ENCODE peak calls at places on chromosome 17, in six cellular contexts. T is GOT3, B is activated gamma-delta T cell treated with Interleukin-2 at 50 U/mL for 16 hours, V is NCI-H446, U is transverse colon, O is iPS-NIHi11. A is an unnamed sample.

GRCh38 chr17:16100737-16101400 is 101.2 kb downstream of the TTC19 start:
- DNase-seq in T (no peak), B (no peak), V (no peak), U (no peak), O (peak), A (no peak)

GRCh38 chr17:81461607-81462500 is 50.7 kb downstream of the ACTG1 start:
- DNase-seq in T (no peak), B (no peak), V (no peak), U (no peak), O (peak), A (no peak)

GRCh38 chr17:71188811-71189492 is 931.9 kb upstream of the SOX9 start:
- DNase-seq in T (no peak), B (no peak), V (no peak), U (no peak), O (no peak), A (no peak)

GRCh38 chr17:67559381-67559966 is 158.3 kb upstream of the NOL11 start:
- DNase-seq in T (no peak), B (no peak), V (no peak), U (no peak), O (peak), A (no peak)

GRCh38 chr17:47692895-47693666 is 880 bp upstream of the TBKBP1 start:
- DNase-seq in T (no peak), B (no peak), V (no peak), U (no peak), O (no peak), A (no peak)

GRCh38 chr17:39573447-39574298 is 34.0 kb downstream of the NEUROD2 start:
- DNase-seq in T (peak), B (peak), V (peak), U (peak), O (peak), A (no peak)

GRCh38 chr17:45834471-45835396 is 9.9 kb upstream of the SPPL2C start:
- DNase-seq in T (no peak), B (no peak), V (no peak), U (no peak), O (no peak), A (no peak)

GRCh38 chr17:81097134-81097942 is 62.4 kb downstream of the BAIAP2 start:
- DNase-seq in T (peak), B (peak), V (no peak), U (peak), O (peak), A (no peak)

GRCh38 chr17:28406478-28406824 is 439 bp upstream of the SLC46A1 start:
- DNase-seq in T (no peak), B (no peak), V (no peak), U (no peak), O (peak), A (no peak)

GRCh38 chr17:75925912-75926311 is 14.9 kb downstream of the FBF1 start:
- DNase-seq in T (no peak), B (no peak), V (no peak), U (no peak), O (no peak), A (no peak)

GRCh38 chr17:65243838-65244237 is 106.7 kb downstream of the RGS9 start:
- DNase-seq in T (no peak), B (no peak), V (no peak), U (no peak), O (peak), A (no peak)

GRCh38 chr17:77649717-77650211 is 308.7 kb upstream of the TNRC6C start:
- DNase-seq in T (no peak), B (no peak), V (no peak), U (no peak), O (no peak), A (no peak)

GRCh38 chr17:83087788-83088360 is 8.5 kb downstream of the METRNL start:
- DNase-seq in T (no peak), B (no peak), V (no peak), U (no peak), O (no peak), A (no peak)

GRCh38 chr17:2724783-2725164 is 13.2 kb upstream of the CLUH start:
- DNase-seq in T (no peak), B (peak), V (no peak), U (peak), O (peak), A (no peak)

GRCh38 chr17:49581645-49581992 is 5.9 kb downstream of the NXPH3 start:
- DNase-seq in T (no peak), B (no peak), V (peak), U (no peak), O (no peak), A (no peak)

GRCh38 chr17:32763855-32764439 is 113.0 kb downstream of the MYO1D start:
- DNase-seq in T (no peak), B (no peak), V (no peak), U (no peak), O (no peak), A (no peak)

GRCh38 chr17:75526555-75527270 is 1.2 kb downstream of the LLGL2 start:
- DNase-seq in T (no peak), B (no peak), V (no peak), U (peak), O (peak), A (no peak)

GRCh38 chr17:40707720-40708119 is 4.2 kb upstream of the KRT24 start:
- DNase-seq in T (no peak), B (no peak), V (no peak), U (no peak), O (no peak), A (no peak)

GRCh38 chr17:55734128-55734781 is 11.6 kb upstream of the TMEM100 start:
- DNase-seq in T (no peak), B (no peak), V (no peak), U (no peak), O (peak), A (no peak)

GRCh38 chr17:68792873-68793272 is 162.3 kb downstream of the ABCA8 start:
- DNase-seq in T (no peak), B (no peak), V (no peak), U (no peak), O (no peak), A (no peak)

GRCh38 chr17:70677783-70678647 is 508.7 kb downstream of the KCNJ2 start:
- DNase-seq in T (no peak), B (no peak), V (no peak), U (no peak), O (peak), A (no peak)